ENCODE peak calls at places on chromosomes 13 and 19, in eight cellular contexts. P, N, O, J, V, A, M and L are unnamed samples.
A peak's percentile ranks its signal among the peaks of the same experiment; 100 is the strongest.

GRCh38 chr13:94479559-94480095 is at the start of gene DCT:
- DNase-seq in O (no peak), P (no peak), M (no peak), V (no peak), N (no peak), J (no peak), A (no peak), L (no peak)

GRCh38 chr19:751501-752341 is 809 bp downstream of the MISP start:
- DNase-seq in A (peak; percentile 42), O (no peak), M (no peak), J (peak; percentile 85), P (no peak), V (peak; percentile 95), N (no peak), L (no peak)

GRCh38 chr19:51751655-51752054 is at the start of gene FPR1:
- DNase-seq in P (no peak), N (no peak), A (no peak), J (peak; percentile 17), O (no peak), M (no peak), V (no peak), L (no peak)

GRCh38 chr13:33787051-33787591 is 30.8 kb upstream of the RFC3 start:
- DNase-seq in V (peak; percentile 65), O (no peak), N (no peak), A (no peak), M (no peak), P (no peak), J (no peak), L (peak; percentile 43)

GRCh38 chr13:33480561-33480960 is 195.0 kb upstream of the STARD13 start:
- DNase-seq in V (peak; percentile 16), J (no peak), N (no peak), P (no peak), O (no peak), A (no peak), M (no peak), L (no peak)

GRCh38 chr13:63435668-63436275 is 2020.1 kb upstream of the PCDH20 start:
- DNase-seq in J (peak; percentile 99), A (peak; percentile 99), V (peak; percentile 99), P (no peak), O (no peak), N (no peak), M (no peak), L (no peak)

GRCh38 chr13:110314516-110315245 is 7.6 kb downstream of the COL4A2 start:
- DNase-seq in O (peak; percentile 59), J (no peak), A (no peak), V (no peak), M (peak; percentile 82), N (no peak), P (no peak), L (no peak)

GRCh38 chr13:42066542-42066941 is 18.1 kb downstream of the DGKH start:
- DNase-seq in A (peak; percentile 55), J (peak; percentile 95), O (no peak), P (no peak), N (no peak), M (no peak), V (peak; percentile 89), L (no peak)

GRCh38 chr19:45141203-45141900 is 19.4 kb downstream of the NKPD1 start:
- DNase-seq in V (no peak), P (no peak), A (no peak), N (no peak), O (no peak), J (no peak), M (no peak), L (no peak)

GRCh38 chr19:39341122-39341719 is 1.0 kb upstream of the SAMD4B start:
- DNase-seq in N (no peak), J (no peak), O (peak; percentile 27), A (no peak), V (peak; percentile 53), P (no peak), M (peak; percentile 37), L (no peak)

GRCh38 chr13:102373221-102373620 is 28.6 kb downstream of the FGF14 start:
- DNase-seq in O (no peak), A (no peak), N (no peak), J (no peak), P (no peak), V (no peak), M (no peak), L (no peak)

GRCh38 chr13:29591310-29591709 is 4.2 kb downstream of the SLC7A1 start:
- DNase-seq in J (peak; percentile 78), P (no peak), N (no peak), M (no peak), A (no peak), V (peak; percentile 67), O (no peak), L (no peak)

GRCh38 chr19:48967346-48968178 is 2.5 kb downstream of the FTL start:
- DNase-seq in J (no peak), P (no peak), V (peak; percentile 86), A (no peak), N (no peak), M (peak; percentile 71), O (peak; percentile 36), L (no peak)

GRCh38 chr19:33293255-33294057 is 8.9 kb downstream of the CEBPA start:
- DNase-seq in A (peak; percentile 73), N (no peak), V (peak; percentile 82), P (no peak), M (no peak), O (no peak), J (peak; percentile 59), L (no peak)

GRCh38 chr19:47210689-47211316 is 20.2 kb downstream of the BBC3 start:
- DNase-seq in P (peak; percentile 58), V (peak; percentile 89), N (peak; percentile 52), O (peak; percentile 65), J (peak; percentile 86), A (no peak), M (peak; percentile 81), L (peak; percentile 81)

GRCh38 chr13:63636231-63636993 is 2220.8 kb upstream of the PCDH20 start:
- DNase-seq in M (no peak), N (no peak), J (no peak), O (no peak), P (no peak), V (peak; percentile 22), A (no peak), L (peak; percentile 5)

GRCh38 chr19:43430142-43430710 is 15.5 kb downstream of the TEX101 start:
- DNase-seq in V (no peak), M (no peak), P (no peak), O (no peak), J (no peak), A (no peak), N (peak; percentile 21), L (no peak)

GRCh38 chr13:83221256-83221655 is 661.0 kb downstream of the SLITRK1 start:
- DNase-seq in P (no peak), V (peak; percentile 32), J (no peak), M (no peak), A (no peak), N (no peak), O (no peak), L (peak; percentile 4)

GRCh38 chr13:20128459-20128927 is 32.4 kb downstream of the GJA3 start:
- DNase-seq in V (no peak), A (no peak), P (no peak), J (no peak), N (no peak), O (no peak), M (no peak), L (no peak)

GRCh38 chr13:20130652-20131051 is 30.2 kb downstream of the GJA3 start:
- DNase-seq in O (no peak), M (no peak), A (no peak), J (no peak), P (no peak), N (no peak), V (no peak), L (no peak)

GRCh38 chr13:20130012-20130411 is 30.8 kb downstream of the GJA3 start:
- DNase-seq in M (no peak), N (no peak), O (no peak), J (no peak), P (no peak), A (no peak), V (no peak), L (no peak)

GRCh38 chr13:20127563-20128458 is 33.0 kb downstream of the GJA3 start:
- DNase-seq in V (peak; percentile 77), J (no peak), P (no peak), M (peak; percentile 82), N (no peak), O (peak; percentile 77), A (no peak), L (no peak)

DNA sequence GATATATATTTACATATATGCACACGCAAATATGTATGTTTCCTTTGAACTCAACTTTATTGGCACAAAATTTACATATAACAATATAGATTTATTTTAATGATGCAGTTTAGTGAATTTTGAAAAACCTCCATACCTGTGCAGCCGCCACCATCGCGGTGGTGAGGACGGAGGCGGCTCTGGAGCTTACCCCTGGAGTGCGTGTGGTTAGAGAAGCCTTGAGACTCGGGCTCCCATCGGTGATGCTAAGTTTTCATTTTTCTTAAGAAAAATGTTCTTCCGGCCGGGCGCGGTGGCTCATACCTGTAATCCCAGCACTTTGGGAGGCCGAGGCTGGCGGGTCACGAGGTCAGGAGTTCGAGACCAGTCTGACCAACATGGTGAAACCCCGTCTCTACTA is 31.8 kb downstream of the GJA3 start:
- DNase-seq in A (no peak), J (no peak), P (no peak), N (no peak), M (no peak), V (no peak), O (no peak), L (no peak)
- H3K4me3 ChIP-seq in A (no peak overlapping the region), J (no peak overlapping the region), P (peak overlapping the region; percentile 59), N (no peak overlapping the region), M (no peak overlapping the region), V (no peak overlapping the region), O (peak overlapping the region; percentile 77), L (no peak overlapping the region)

DNA sequence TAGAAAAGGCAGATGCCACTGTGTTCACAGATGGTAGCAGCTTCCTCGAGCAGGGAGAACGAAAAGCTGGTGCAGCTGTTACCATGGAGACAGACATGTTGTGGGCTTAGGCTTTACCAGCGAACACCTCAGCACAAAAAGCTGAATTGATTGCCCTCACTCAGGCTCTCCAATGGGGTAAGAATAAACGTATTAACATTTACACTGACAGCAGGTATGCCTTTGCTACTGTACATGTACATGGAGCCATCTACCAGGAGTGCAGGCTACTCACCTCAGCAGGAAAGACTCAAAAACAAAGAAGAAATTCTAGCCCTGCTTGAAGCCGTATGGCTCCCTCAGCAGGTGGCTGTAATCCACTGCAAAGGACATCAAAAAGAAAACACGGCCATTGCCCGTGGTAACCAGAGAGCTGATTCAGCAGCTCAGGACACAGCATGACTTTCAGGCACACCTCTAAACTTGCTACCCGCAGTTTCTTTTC is 197.7 kb downstream of the ZNF737 start:
- DNase-seq in V (no peak), M (no peak), N (no peak), A (no peak), J (no peak), O (no peak), P (no peak), L (no peak)
- H3K4me3 ChIP-seq in V (no peak overlapping the region), M (no peak overlapping the region), N (no peak overlapping the region), A (no peak overlapping the region), J (no peak overlapping the region), O (no peak overlapping the region), P (no peak overlapping the region), L (no peak overlapping the region)

GRCh38 chr19:2168619-2169424 is 5.1 kb downstream of the DOT1L start:
- DNase-seq in O (peak; percentile 97), V (peak; percentile 100), J (peak; percentile 98), M (peak; percentile 98), A (peak; percentile 90), N (peak; percentile 52), P (peak; percentile 18), L (no peak)
- H3K4me3 ChIP-seq in O (peak overlapping the region; percentile 44), V (peak overlapping the region; percentile 22), J (peak overlapping the region; percentile 24), M (no peak overlapping the region), A (no peak overlapping the region), N (no peak overlapping the region), P (no peak overlapping the region), L (no peak overlapping the region)

GRCh38 chr19:6272913-6273600 is 6.7 kb downstream of the MLLT1 start:
- DNase-seq in P (no peak), V (no peak), M (no peak), O (no peak), N (no peak), A (no peak), J (no peak), L (no peak)
- H3K4me3 ChIP-seq in P (no peak overlapping the region), V (peak overlapping the region; percentile 40), M (no peak overlapping the region), O (peak overlapping the region; percentile 56), N (no peak overlapping the region), A (peak overlapping the region; percentile 13), J (peak overlapping the region; percentile 32), L (no peak overlapping the region)